ENCODE peak calls at places on chromosomes 4 and X, in seven cellular contexts. W, C, A, B, J, Q and V are unnamed samples. For H3K9me3, the result is how much of the 10 kb centered on the place peaks cover.

GRCh38 chr4:20311863-20312262 is 60.2 kb downstream of the SLIT2 start:
- DNase-seq in W (peak), C (no peak), A (no peak), B (no peak), J (no peak), Q (no peak), V (no peak)

GRCh38 chr4:109169160-109169559 is 133.3 kb downstream of the COL25A1 start:
- DNase-seq in W (peak), C (no peak), A (no peak), B (no peak), J (no peak), Q (peak), V (no peak)

GRCh38 chrX:76517544-76517943 is 90.0 kb downstream of the MAGEE1 start:
- DNase-seq in W (no peak), C (no peak), A (no peak), B (no peak), J (no peak), Q (no peak), V (no peak)

GRCh38 chr4:150852237-150852636 is 162.8 kb downstream of the LRBA start:
- DNase-seq in W (peak), C (no peak), A (no peak), B (no peak), J (no peak), Q (no peak), V (no peak)

GRCh38 chrX:3938587-3938986 is 225.1 kb upstream of the PRKX start:
- DNase-seq in W (no peak), C (no peak), A (no peak), B (no peak), J (no peak), Q (no peak), V (no peak)

GRCh38 chr4:108738307-108738706 is 24.5 kb downstream of the ETNPPL start:
- DNase-seq in W (peak), C (no peak), A (no peak), B (no peak), J (no peak), Q (no peak), V (no peak)

GRCh38 chrX:153600032-153600373 is 1.1 kb upstream of the CCNQ start:
- DNase-seq in W (peak), C (no peak), A (no peak), B (peak), J (no peak), Q (no peak), V (peak)

GRCh38 chr4:173535932-173536331 is 5.9 kb upstream of the HAND2 start:
- DNase-seq in W (peak), C (no peak), A (no peak), B (no peak), J (no peak), Q (no peak), V (peak)

GRCh38 chrX:71579136-71579989 is 1.1 kb downstream of the GCNA start:
- DNase-seq in W (no peak), C (no peak), A (peak), B (peak), J (no peak), Q (no peak), V (no peak)

GRCh38 chr4:110033994-110034393 is 121.3 kb downstream of the EGF start:
- DNase-seq in W (no peak), C (no peak), A (no peak), B (no peak), J (no peak), Q (no peak), V (no peak)

GRCh38 chr4:20305976-20306375 is 54.3 kb downstream of the SLIT2 start:
- DNase-seq in W (peak), C (no peak), A (no peak), B (no peak), J (no peak), Q (peak), V (no peak)

GRCh38 chr4:140571620-140572019 is 2.9 kb upstream of the UCP1 start:
- DNase-seq in W (no peak), C (no peak), A (no peak), B (no peak), J (no peak), Q (no peak), V (no peak)

GRCh38 chrX:10117301-10117700 is 39.5 kb upstream of the CLCN4 start:
- DNase-seq in W (no peak), C (no peak), A (no peak), B (no peak), J (no peak), Q (no peak), V (no peak)

GRCh38 chrX:10119399-10119990 is 37.3 kb upstream of the CLCN4 start:
- DNase-seq in W (peak), C (peak), A (peak), B (peak), J (peak), Q (peak), V (peak)

GRCh38 chrX:10117864-10118377 is 38.9 kb upstream of the CLCN4 start:
- DNase-seq in W (no peak), C (no peak), A (no peak), B (no peak), J (no peak), Q (no peak), V (no peak)

GRCh38 chrX:10120828-10121227 is 35.9 kb upstream of the CLCN4 start:
- DNase-seq in W (no peak), C (no peak), A (no peak), B (no peak), J (no peak), Q (no peak), V (no peak)

DNA sequence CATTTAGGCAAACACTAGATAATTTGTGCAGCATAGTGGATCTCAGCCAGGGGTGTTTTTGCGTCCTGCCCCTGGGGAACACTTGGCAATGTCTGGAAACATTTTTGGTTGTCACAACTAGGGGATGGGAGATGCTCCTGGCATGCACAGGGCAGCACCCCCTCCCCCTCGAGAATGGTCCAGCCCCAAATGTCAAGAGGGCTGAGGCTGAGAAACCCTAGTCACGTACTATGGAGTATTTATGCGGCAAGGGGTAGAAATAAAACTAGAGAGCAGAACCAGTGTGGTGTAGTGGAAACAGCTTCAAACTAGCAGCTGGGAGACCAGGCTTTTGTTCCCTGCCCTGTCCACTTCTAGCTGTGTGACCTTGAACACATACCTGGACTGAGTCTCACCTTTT is 38.2 kb upstream of the CLCN4 start:
- DNase-seq in W (no peak), C (no peak), A (no peak), B (no peak), J (no peak), Q (no peak), V (no peak)
- H3K4me2 ChIP-seq in W (no peak), C (no peak), A (no peak), B (no peak), J (no peak), Q (no peak), V (no peak)

GRCh38 chr4:189921058-189921457 is 19.6 kb upstream of the FRG1 start:
- DNase-seq in W (no peak), C (no peak), A (no peak), B (no peak), J (no peak), Q (no peak), V (no peak)
- H3K9me3 ChIP-seq in W (under half), C (under half), A (under half), B (under half), J (under half), Q (under half), V (under half)

DNA sequence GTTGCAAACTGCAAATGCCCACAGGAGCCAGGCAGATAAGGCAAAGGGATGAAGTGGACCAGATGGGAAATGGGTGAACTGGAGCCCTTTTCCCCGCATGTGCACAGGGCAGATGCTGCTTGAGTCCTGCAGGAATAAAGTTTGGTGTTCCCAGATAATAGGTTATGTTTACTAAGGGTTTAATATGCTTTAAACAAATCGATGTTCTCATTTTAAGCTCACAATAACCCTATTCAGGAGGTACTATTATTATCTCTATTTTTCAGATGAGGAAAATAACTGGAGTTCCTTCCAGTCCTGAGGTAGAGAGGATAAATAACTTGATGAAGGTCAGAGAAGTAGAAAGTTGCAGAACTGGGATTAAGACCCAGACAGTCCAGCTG is 77.3 kb downstream of the LRRC66 start:
- DNase-seq in W (no peak), C (no peak), A (no peak), B (no peak), J (no peak), Q (no peak), V (peak)
- H3K4me3 ChIP-seq in W (no peak), C (no peak), A (no peak), B (no peak), J (no peak), Q (no peak), V (peak)

DNA sequence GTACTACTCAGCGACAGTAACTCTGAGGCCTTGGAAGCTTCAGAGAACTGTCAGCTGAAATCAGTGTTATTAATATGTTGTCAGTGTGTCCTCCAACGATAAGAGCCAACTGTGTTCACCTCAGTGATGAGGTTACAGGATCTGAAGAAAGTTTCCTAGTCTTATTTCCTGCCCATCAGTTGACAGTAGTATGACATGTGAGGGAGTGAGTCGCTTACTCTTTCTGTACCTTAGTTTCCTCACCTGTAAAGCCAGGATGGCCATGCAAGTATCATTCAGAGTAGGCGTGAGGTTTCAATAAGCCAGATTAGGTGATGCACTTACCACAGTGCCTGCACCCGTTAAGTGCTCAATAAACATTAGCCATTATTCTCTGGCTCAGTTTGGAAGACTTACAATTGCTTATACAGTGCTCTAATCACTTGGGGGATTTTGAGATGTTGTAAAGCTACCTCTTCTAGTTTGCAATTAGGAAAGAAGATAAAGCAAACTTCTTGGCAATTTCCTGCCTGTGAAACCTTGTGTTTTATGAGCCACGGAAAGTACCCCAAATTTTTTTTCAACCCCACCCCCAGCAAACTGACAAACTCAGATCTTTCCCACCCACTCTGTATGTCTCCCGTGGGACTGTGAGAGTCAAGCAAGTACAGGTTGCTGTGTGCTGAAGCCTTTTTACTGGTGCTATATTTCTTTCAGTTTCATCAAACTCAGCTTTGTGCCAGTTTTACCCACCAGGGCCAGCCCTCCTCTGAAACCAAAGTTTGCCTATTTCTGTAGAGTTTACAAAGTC is 62.1 kb downstream of the ANXA3 start:
- DNase-seq in W (no peak), C (no peak), A (peak), B (peak), J (no peak), Q (no peak), V (no peak)
- H3K4me2 ChIP-seq in W (no peak), C (no peak), A (peak), B (peak), J (no peak), Q (no peak), V (no peak)

GRCh38 chrX:7314425-7314824 is 166.5 kb upstream of the PUDP start:
- DNase-seq in W (no peak), C (no peak), A (no peak), B (no peak), J (no peak), Q (no peak), V (no peak)

GRCh38 chrX:7318661-7319060 is 170.7 kb upstream of the PUDP start:
- DNase-seq in W (no peak), C (no peak), A (no peak), B (no peak), J (no peak), Q (no peak), V (no peak)

GRCh38 chrX:7318246-7318645 is 170.3 kb upstream of the PUDP start:
- DNase-seq in W (peak), C (no peak), A (no peak), B (no peak), J (no peak), Q (peak), V (no peak)

GRCh38 chrX:7316280-7316679 is 168.3 kb upstream of the PUDP start:
- DNase-seq in W (peak), C (no peak), A (no peak), B (no peak), J (no peak), Q (peak), V (no peak)

GRCh38 chrX:7316887-7317286 is 168.9 kb upstream of the PUDP start:
- DNase-seq in W (peak), C (no peak), A (no peak), B (no peak), J (no peak), Q (peak), V (no peak)
- H3K9me3 ChIP-seq in W (under half), C (under half), A (under half), B (under half), J (under half), Q (under half), V (under half)

DNA sequence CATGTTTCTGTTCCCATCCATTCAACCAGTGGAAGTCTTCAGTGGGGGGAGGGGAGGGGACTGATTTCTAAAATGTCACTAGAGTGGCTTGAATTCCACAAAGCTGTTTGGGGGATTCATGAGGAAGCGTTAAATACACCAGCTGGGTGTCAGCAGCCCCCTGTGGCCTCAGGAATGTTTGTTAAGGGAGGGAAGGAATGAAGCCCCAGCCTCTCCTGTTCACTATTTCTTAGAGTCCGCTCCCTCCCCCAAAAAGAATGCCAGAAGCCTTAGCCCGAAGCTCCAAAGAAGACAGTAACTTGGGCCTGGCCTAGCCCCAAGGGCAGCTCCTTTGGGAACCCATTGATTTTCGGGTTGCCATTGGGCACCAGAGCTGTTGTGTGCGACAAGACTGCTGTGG is 3.3 kb downstream of the SHROOM2 start:
- DNase-seq in W (no peak), C (no peak), A (no peak), B (no peak), J (no peak), Q (no peak), V (no peak)
- H3K4me3 ChIP-seq in W (no peak), C (no peak), A (no peak), B (no peak), J (no peak), Q (no peak), V (no peak)

GRCh38 chr4:120769227-120769626 is 153.3 kb downstream of the PRDM5 start:
- DNase-seq in W (peak), C (peak), A (no peak), B (no peak), J (peak), Q (peak), V (peak)
- H3K4me2 ChIP-seq in W (no peak), C (peak), A (no peak), B (no peak), J (no peak), Q (no peak), V (peak)

DNA sequence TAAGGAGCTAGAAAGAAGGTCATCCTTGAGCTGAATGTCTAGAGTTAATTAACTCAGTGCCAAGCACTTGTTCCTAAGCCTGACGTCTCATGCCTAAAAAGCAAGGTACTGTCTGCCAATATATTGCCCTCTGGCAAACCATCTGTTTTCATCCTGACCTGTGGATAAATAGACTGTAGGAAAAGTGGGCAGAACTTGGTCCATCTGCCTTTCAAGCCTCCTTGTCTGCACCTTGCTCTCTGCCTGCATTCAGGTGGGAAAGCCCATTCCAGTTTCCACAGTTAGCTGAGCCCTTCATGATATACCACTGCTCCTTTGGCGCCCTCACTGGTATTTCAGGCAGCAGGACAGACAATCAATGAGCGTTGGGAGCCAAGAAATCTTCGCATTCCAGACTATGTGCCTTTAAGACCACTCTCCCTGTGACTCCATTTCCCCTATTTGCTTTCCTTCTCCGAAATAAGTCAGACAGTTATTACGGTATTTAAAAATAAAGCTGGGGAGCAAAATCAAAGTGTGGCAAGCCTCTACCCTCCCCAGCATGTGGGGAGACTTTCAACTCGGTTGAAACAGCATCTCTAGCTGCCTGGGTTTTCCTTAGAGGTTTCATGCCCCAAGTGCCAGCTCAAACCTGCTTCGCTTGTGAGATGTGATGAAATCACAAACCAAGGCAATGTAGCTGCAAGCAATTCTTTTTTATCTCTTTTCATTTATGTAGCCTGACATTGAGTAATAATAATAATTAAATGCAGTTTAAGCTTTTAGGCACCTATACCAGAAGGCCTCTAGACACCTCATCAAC is 2.5 kb upstream of the CCDC149 start:
- DNase-seq in W (no peak), C (no peak), A (no peak), B (no peak), J (peak), Q (peak), V (peak)
- H3K9me3 ChIP-seq in W (under half), C (under half), A (under half), B (under half), J (under half), Q (under half), V (under half)